ENCODE peak calls at places on chromosomes 13 and 19, in five cellular contexts. B is lung, J is BE2C, S is body of pancreas, U is endothelial cell of umbilical vein. L is an unnamed sample.

GRCh38 chr13:45238945-45239795 is 38.3 kb upstream of the KCTD4 start:
- DNase-seq in J (no peak), B (no peak), S (no peak), U (no peak), L (peak)

GRCh38 chr19:53872762-53873161 is 5.1 kb downstream of the MYADM start:
- DNase-seq in U (no peak), J (no peak), S (no peak), B (no peak), L (no peak)

GRCh38 chr13:36395280-36395679 is 37.0 kb upstream of the CCNA1 start:
- DNase-seq in S (no peak), B (no peak), J (no peak), U (peak), L (peak)

GRCh38 chr19:48674921-48675824 is 2.4 kb upstream of the NTN5 start:
- DNase-seq in U (peak), S (peak), J (peak), B (peak), L (peak)

GRCh38 chr13:66805657-66806056 is 424.5 kb downstream of the PCDH9 start:
- DNase-seq in J (no peak), U (peak), S (no peak), B (no peak), L (peak)

GRCh38 chr19:51163257-51163656 is 21.2 kb downstream of the SIGLEC7 start:
- DNase-seq in U (no peak), S (no peak), B (no peak), J (no peak), L (no peak)

GRCh38 chr19:42613666-42614065 is 18.9 kb upstream of the CEACAM8 start:
- DNase-seq in S (no peak), B (no peak), U (no peak), J (no peak), L (no peak)

GRCh38 chr19:53511933-53512374 is 26.0 kb upstream of the ZNF331 start:
- DNase-seq in S (peak), U (peak), J (peak), B (peak), L (no peak)

GRCh38 chr19:50843701-50844221 is 10.4 kb upstream of the KLK15 start:
- DNase-seq in B (no peak), S (no peak), J (no peak), U (no peak), L (no peak)

GRCh38 chr19:51654783-51655182 is 8.2 kb upstream of the SIGLEC14 start:
- DNase-seq in B (no peak), J (no peak), S (no peak), U (no peak), L (no peak)

GRCh38 chr19:53870485-53870844 is 2.8 kb downstream of the MYADM start:
- DNase-seq in U (no peak), S (peak), J (no peak), B (no peak), L (no peak)

GRCh38 chr19:43768273-43769050 is 12.3 kb downstream of the KCNN4 start:
- DNase-seq in J (no peak), S (no peak), B (no peak), U (no peak), L (no peak)

GRCh38 chr19:33472696-33473624 is 48.6 kb downstream of the PEPD start:
- DNase-seq in U (peak), B (no peak), S (no peak), J (no peak), L (peak)

GRCh38 chr13:95480131-95480545 is 72.4 kb upstream of the CLDN10 start:
- DNase-seq in B (no peak), S (no peak), J (peak), U (peak), L (no peak)

GRCh38 chr19:43439183-43440063 is 24.7 kb downstream of the TEX101 start:
- DNase-seq in U (no peak), B (no peak), S (no peak), J (no peak), L (no peak)

GRCh38 chr13:19791953-19792537 is 9.3 kb upstream of the PSPC1 start:
- DNase-seq in S (no peak), U (no peak), B (no peak), J (no peak), L (no peak)

GRCh38 chr19:6861683-6862286 is 25.6 kb upstream of the ADGRE1 start:
- DNase-seq in S (no peak), B (no peak), U (no peak), J (no peak), L (no peak)

GRCh38 chr13:39311619-39312018 is 273.4 kb downstream of the NHLRC3 start:
- DNase-seq in J (no peak), B (no peak), S (no peak), U (no peak), L (no peak)

GRCh38 chr13:59269476-59269875 is 894.3 kb downstream of the DIAPH3 start:
- DNase-seq in U (no peak), S (no peak), B (no peak), J (no peak), L (peak)

GRCh38 chr19:5684694-5685430 is 4.0 kb downstream of the HSD11B1L start:
- DNase-seq in J (no peak), S (no peak), B (no peak), U (no peak), L (no peak)

GRCh38 chr13:40385858-40386180 is 280.6 kb downstream of the FOXO1 start:
- DNase-seq in S (no peak), J (no peak), U (no peak), B (no peak), L (no peak)

GRCh38 chr13:52848455-52849190 is at the start of gene PCDH8:
- DNase-seq in B (no peak), S (no peak), U (no peak), J (peak), L (no peak)

GRCh38 chr19:6564393-6564792 is 26.6 kb downstream of the CD70 start:
- DNase-seq in S (no peak), J (no peak), B (no peak), U (peak), L (no peak)

GRCh38 chr19:33215438-33216197 is 10.0 kb downstream of the SLC7A10 start:
- DNase-seq in J (no peak), U (no peak), S (no peak), B (no peak), L (no peak)

GRCh38 chr13:43159007-43159406 is 135.6 kb downstream of the DNAJC15 start:
- DNase-seq in B (no peak), U (peak), S (no peak), J (no peak), L (peak)

GRCh38 chr19:16888629-16889371 is at the start of gene F2RL3:
- DNase-seq in J (peak), B (peak), S (no peak), U (peak), L (no peak)

GRCh38 chr13:73480784-73481183 is 422.0 kb downstream of the KLF5 start:
- DNase-seq in J (no peak), S (no peak), U (no peak), B (no peak), L (no peak)

GRCh38 chr19:290539-291521 is at the start of gene PLPP2:
- DNase-seq in U (no peak), B (peak), S (peak), J (no peak), L (no peak)

GRCh38 chr19:292281-292884 is 1.2 kb upstream of the PLPP2 start:
- DNase-seq in S (no peak), U (no peak), J (no peak), B (no peak), L (no peak)

GRCh38 chr19:289651-290538 is 1.3 kb downstream of the PLPP2 start:
- DNase-seq in J (no peak), U (peak), S (peak), B (no peak), L (peak)

GRCh38 chr19:292951-293350 is 1.7 kb upstream of the PLPP2 start:
- DNase-seq in S (no peak), J (no peak), B (no peak), U (no peak), L (no peak)

DNA sequence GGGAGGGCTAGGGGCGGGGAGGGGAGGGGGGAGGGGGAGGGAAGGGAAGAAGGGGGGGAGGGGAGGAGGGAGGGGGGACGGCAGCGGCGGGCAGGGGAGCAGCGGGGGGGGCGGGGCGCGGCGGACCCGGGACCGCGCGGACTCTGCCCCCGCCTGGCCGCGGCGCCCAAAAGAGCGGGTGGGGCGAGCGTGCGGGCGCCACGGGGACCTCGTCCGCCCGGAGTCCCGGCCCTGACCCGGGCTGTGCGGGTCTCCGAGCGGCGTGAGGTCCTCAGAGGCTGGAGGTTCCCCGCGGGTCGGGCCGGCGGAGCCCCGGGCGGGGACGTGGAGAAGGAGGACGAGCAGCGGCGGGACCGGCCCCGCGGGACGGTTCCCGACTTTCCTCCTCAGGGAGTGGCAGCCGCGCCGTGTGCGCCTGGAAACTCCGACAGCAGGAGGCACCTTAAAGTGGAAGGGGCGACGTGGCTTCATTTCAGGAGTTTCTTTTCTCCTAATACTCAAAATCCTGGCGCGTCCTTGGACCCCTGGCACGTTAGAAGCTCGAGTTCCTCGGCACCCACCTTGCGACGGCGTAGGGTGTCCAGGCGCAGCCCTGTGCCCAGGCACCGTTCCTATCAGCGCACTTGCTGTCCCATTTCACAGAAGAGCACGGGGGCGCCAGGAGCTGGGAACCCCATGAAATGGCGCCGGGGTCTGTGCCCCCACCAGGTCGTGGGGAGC is 518 bp upstream of the PLPP2 start:
- DNase-seq in J (no peak), B (no peak), S (no peak), U (no peak), L (no peak)
- H3K4me3 ChIP-seq in J (no peak), B (no peak), S (no peak), U (no peak), L (peak)

DNA sequence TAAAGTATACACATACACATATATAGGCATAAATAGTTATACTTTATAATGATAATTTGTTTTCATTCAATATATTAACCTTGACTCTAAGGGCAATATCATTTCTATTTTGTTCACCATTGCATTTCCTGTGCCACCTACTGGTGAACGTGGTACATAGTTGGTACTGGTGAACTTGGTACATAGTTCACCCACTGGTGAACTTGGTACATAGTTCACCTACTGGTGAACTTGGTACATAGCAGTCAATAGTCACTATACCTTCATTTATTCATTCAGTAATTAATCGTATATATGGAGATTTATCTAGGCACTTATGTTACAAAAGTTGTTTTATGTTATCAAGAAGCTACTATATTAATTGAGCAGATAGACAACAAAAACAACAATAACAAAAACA is 172.6 kb upstream of the ATXN8OS start:
- DNase-seq in J (peak), B (no peak), U (no peak), S (no peak), L (no peak)
- TF ChIP-seq CTCF in J (peak), B (no peak), U (peak), S (no peak), L (peak)

DNA sequence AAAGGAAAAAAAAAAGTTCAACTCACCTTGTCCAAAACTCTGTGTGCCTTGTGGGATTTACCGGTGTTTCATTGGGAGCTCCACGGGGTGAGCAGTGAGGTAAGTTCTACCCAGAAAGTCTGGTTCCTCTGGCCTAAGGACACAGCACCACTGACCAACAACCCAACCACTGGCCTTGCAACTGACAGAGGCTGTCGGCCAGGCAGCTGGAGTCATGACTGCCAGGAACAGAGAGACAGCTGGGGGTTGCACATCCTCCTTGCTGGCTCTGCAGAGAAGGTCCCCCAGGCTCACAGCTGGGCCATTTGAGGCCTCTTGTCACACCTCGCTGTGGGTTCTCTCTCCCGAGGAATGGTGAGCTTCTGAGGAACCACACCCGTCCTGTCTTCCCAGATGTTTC is 59.5 kb downstream of the ANKRD10 start:
- DNase-seq in J (no peak), U (no peak), B (no peak), S (no peak), L (no peak)
- H3K4me3 ChIP-seq in J (no peak), U (no peak), B (no peak), S (no peak), L (no peak)

GRCh38 chr13:105177265-105177900 is 1358.1 kb downstream of the EFNB2 start:
- DNase-seq in J (no peak), U (no peak), S (no peak), B (no peak), L (no peak)
- TF ChIP-seq CTCF in J (no peak), U (no peak), S (no peak), B (no peak), L (no peak)

GRCh38 chr19:29724102-29724641 is 9.1 kb upstream of the C19orf12 start:
- DNase-seq in S (no peak), J (no peak), B (no peak), U (peak), L (no peak)
- H3K4me3 ChIP-seq in S (no peak), J (no peak), B (no peak), U (no peak), L (peak)

GRCh38 chr19:18322759-18323460 is at the start of gene LSM4:
- DNase-seq in J (peak), B (peak), S (peak), U (peak), L (peak)
- TF ChIP-seq CTCF in J (peak), B (peak), S (no peak), U (peak), L (peak)